ENCODE peak calls at places on chromosomes 1 and 21, in five cellular contexts. One of them, this sample, is unnamed.

GRCh38 chr1:111127923-111128643 is 11.8 kb downstream of the DRAM2 start:
- DNase-seq in H9: no peak
- DNase-seq in H1: no peak
- DNase-seq in mesenchymal stem cell: no peak
- DNase-seq in trophoblast cell: peak
- DNase-seq in this sample: no peak

GRCh38 chr21:9839011-9839661 is 682.2 kb upstream of the TPTE start:
- DNase-seq in H9: peak
- DNase-seq in H1: no peak
- DNase-seq in mesenchymal stem cell: no peak
- DNase-seq in trophoblast cell: no peak
- DNase-seq in this sample: no peak

GRCh38 chr1:17861685-17862084 is 106.6 kb downstream of the ACTL8 start:
- DNase-seq in H9: no peak
- DNase-seq in H1: no peak
- DNase-seq in mesenchymal stem cell: no peak
- DNase-seq in trophoblast cell: no peak
- DNase-seq in this sample: no peak

GRCh38 chr1:56095924-56096655 is 483.3 kb downstream of the PLPP3 start:
- DNase-seq in H9: no peak
- DNase-seq in H1: no peak
- DNase-seq in mesenchymal stem cell: peak
- DNase-seq in trophoblast cell: no peak
- DNase-seq in this sample: no peak

GRCh38 chr1:19645544-19646252 is 1.6 kb downstream of the NBL1 start:
- DNase-seq in H9: no peak
- DNase-seq in H1: no peak
- DNase-seq in mesenchymal stem cell: peak
- DNase-seq in trophoblast cell: no peak
- DNase-seq in this sample: no peak

GRCh38 chr1:234533034-234533571 is 54.1 kb upstream of the TARBP1 start:
- DNase-seq in H9: no peak
- DNase-seq in H1: no peak
- DNase-seq in mesenchymal stem cell: peak
- DNase-seq in trophoblast cell: peak
- DNase-seq in this sample: no peak

GRCh38 chr1:48007044-48007443 is 9.9 kb upstream of the TRABD2B start:
- DNase-seq in H9: no peak
- DNase-seq in H1: no peak
- DNase-seq in mesenchymal stem cell: peak
- DNase-seq in trophoblast cell: no peak
- DNase-seq in this sample: no peak

GRCh38 chr21:30329203-30329868 is 8.2 kb downstream of the KRTAP27-1 start:
- DNase-seq in H9: no peak
- DNase-seq in H1: no peak
- DNase-seq in mesenchymal stem cell: no peak
- DNase-seq in trophoblast cell: no peak
- DNase-seq in this sample: no peak

GRCh38 chr1:15523104-15523921 is 702 bp downstream of the CASP9 start:
- DNase-seq in H9: no peak
- DNase-seq in H1: no peak
- DNase-seq in mesenchymal stem cell: no peak
- DNase-seq in trophoblast cell: no peak
- DNase-seq in this sample: no peak

GRCh38 chr21:42209801-42210479 is 9.0 kb upstream of the ABCG1 start:
- DNase-seq in H9: no peak
- DNase-seq in H1: no peak
- DNase-seq in mesenchymal stem cell: peak
- DNase-seq in trophoblast cell: no peak
- DNase-seq in this sample: no peak

GRCh38 chr1:186531561-186532165 is 70.7 kb upstream of the PDC start:
- DNase-seq in H9: no peak
- DNase-seq in H1: no peak
- DNase-seq in mesenchymal stem cell: peak
- DNase-seq in trophoblast cell: no peak
- DNase-seq in this sample: no peak

GRCh38 chr1:8238141-8239038 is 79.5 kb upstream of the SLC45A1 start:
- DNase-seq in H9: no peak
- DNase-seq in H1: no peak
- DNase-seq in mesenchymal stem cell: peak
- DNase-seq in trophoblast cell: peak
- DNase-seq in this sample: no peak

GRCh38 chr1:208132287-208132882 is 111.8 kb downstream of the PLXNA2 start:
- DNase-seq in H9: peak
- DNase-seq in H1: peak
- DNase-seq in mesenchymal stem cell: peak
- DNase-seq in trophoblast cell: peak
- DNase-seq in this sample: peak

GRCh38 chr1:227489572-227489971 is 73.8 kb upstream of the ZNF678 start:
- DNase-seq in H9: no peak
- DNase-seq in H1: no peak
- DNase-seq in mesenchymal stem cell: no peak
- DNase-seq in trophoblast cell: no peak
- DNase-seq in this sample: no peak

GRCh38 chr1:222010306-222010705 is 268.4 kb upstream of the DUSP10 start:
- DNase-seq in H9: no peak
- DNase-seq in H1: no peak
- DNase-seq in mesenchymal stem cell: no peak
- DNase-seq in trophoblast cell: no peak
- DNase-seq in this sample: no peak
- H2BK12ac ChIP-seq in H9: no peak
- H2BK12ac ChIP-seq in H1: no peak
- H2BK12ac ChIP-seq in mesenchymal stem cell: no peak
- H2BK12ac ChIP-seq in trophoblast cell: no peak
- H2BK12ac ChIP-seq in this sample: no peak

GRCh38 chr1:182631954-182632353 is 27.8 kb upstream of the RGS16 start:
- DNase-seq in H9: no peak
- DNase-seq in H1: no peak
- DNase-seq in mesenchymal stem cell: no peak
- DNase-seq in trophoblast cell: no peak
- DNase-seq in this sample: no peak

GRCh38 chr1:182635871-182636270 is 31.7 kb upstream of the RGS16 start:
- DNase-seq in H9: no peak
- DNase-seq in H1: no peak
- DNase-seq in mesenchymal stem cell: no peak
- DNase-seq in trophoblast cell: no peak
- DNase-seq in this sample: no peak

GRCh38 chr1:182633657-182634281 is 29.6 kb upstream of the RGS16 start:
- DNase-seq in H9: no peak
- DNase-seq in H1: no peak
- DNase-seq in mesenchymal stem cell: no peak
- DNase-seq in trophoblast cell: peak
- DNase-seq in this sample: no peak

GRCh38 chr1:182633031-182633430 is 28.8 kb upstream of the RGS16 start:
- DNase-seq in H9: no peak
- DNase-seq in H1: no peak
- DNase-seq in mesenchymal stem cell: no peak
- DNase-seq in trophoblast cell: no peak
- DNase-seq in this sample: no peak

GRCh38 chr1:182634306-182635072 is 30.3 kb upstream of the RGS16 start:
- DNase-seq in H9: no peak
- DNase-seq in H1: no peak
- DNase-seq in mesenchymal stem cell: no peak
- DNase-seq in trophoblast cell: no peak
- DNase-seq in this sample: no peak
- H2BK12ac ChIP-seq in H9: no peak
- H2BK12ac ChIP-seq in H1: no peak
- H2BK12ac ChIP-seq in mesenchymal stem cell: peak
- H2BK12ac ChIP-seq in trophoblast cell: peak
- H2BK12ac ChIP-seq in this sample: no peak

GRCh38 chr1:109808703-109809102 is 45.0 kb upstream of the EPS8L3 start:
- DNase-seq in H9: no peak
- DNase-seq in H1: no peak
- DNase-seq in mesenchymal stem cell: no peak
- DNase-seq in trophoblast cell: no peak
- DNase-seq in this sample: no peak
- H2BK12ac ChIP-seq in H9: no peak
- H2BK12ac ChIP-seq in H1: no peak
- H2BK12ac ChIP-seq in mesenchymal stem cell: peak
- H2BK12ac ChIP-seq in trophoblast cell: no peak
- H2BK12ac ChIP-seq in this sample: no peak

GRCh38 chr1:175072131-175072941 is 4.7 kb downstream of the TNN start:
- DNase-seq in H9: peak
- DNase-seq in H1: no peak
- DNase-seq in mesenchymal stem cell: peak
- DNase-seq in trophoblast cell: no peak
- DNase-seq in this sample: no peak

GRCh38 chr1:175070818-175071217 is 3.2 kb downstream of the TNN start:
- DNase-seq in H9: no peak
- DNase-seq in H1: no peak
- DNase-seq in mesenchymal stem cell: no peak
- DNase-seq in trophoblast cell: no peak
- DNase-seq in this sample: no peak

GRCh38 chr1:175073633-175074032 is 6.0 kb downstream of the TNN start:
- DNase-seq in H9: peak
- DNase-seq in H1: peak
- DNase-seq in mesenchymal stem cell: no peak
- DNase-seq in trophoblast cell: no peak
- DNase-seq in this sample: no peak

GRCh38 chr1:175071544-175071943 is 3.9 kb downstream of the TNN start:
- DNase-seq in H9: no peak
- DNase-seq in H1: no peak
- DNase-seq in mesenchymal stem cell: no peak
- DNase-seq in trophoblast cell: no peak
- DNase-seq in this sample: no peak

GRCh38 chr1:175073054-175073453 is 5.4 kb downstream of the TNN start:
- DNase-seq in H9: no peak
- DNase-seq in H1: no peak
- DNase-seq in mesenchymal stem cell: peak
- DNase-seq in trophoblast cell: peak
- DNase-seq in this sample: no peak
- H2BK12ac ChIP-seq in H9: no peak
- H2BK12ac ChIP-seq in H1: peak
- H2BK12ac ChIP-seq in mesenchymal stem cell: no peak
- H2BK12ac ChIP-seq in trophoblast cell: no peak
- H2BK12ac ChIP-seq in this sample: no peak

GRCh38 chr1:164446020-164446419 is 113.0 kb upstream of the PBX1 start:
- DNase-seq in H9: no peak
- DNase-seq in H1: no peak
- DNase-seq in mesenchymal stem cell: no peak
- DNase-seq in trophoblast cell: no peak
- DNase-seq in this sample: no peak

GRCh38 chr1:164440222-164440621 is 118.8 kb upstream of the PBX1 start:
- DNase-seq in H9: peak
- DNase-seq in H1: no peak
- DNase-seq in mesenchymal stem cell: peak
- DNase-seq in trophoblast cell: peak
- DNase-seq in this sample: no peak

GRCh38 chr1:164443836-164444235 is 115.1 kb upstream of the PBX1 start:
- DNase-seq in H9: no peak
- DNase-seq in H1: no peak
- DNase-seq in mesenchymal stem cell: no peak
- DNase-seq in trophoblast cell: no peak
- DNase-seq in this sample: no peak

DNA sequence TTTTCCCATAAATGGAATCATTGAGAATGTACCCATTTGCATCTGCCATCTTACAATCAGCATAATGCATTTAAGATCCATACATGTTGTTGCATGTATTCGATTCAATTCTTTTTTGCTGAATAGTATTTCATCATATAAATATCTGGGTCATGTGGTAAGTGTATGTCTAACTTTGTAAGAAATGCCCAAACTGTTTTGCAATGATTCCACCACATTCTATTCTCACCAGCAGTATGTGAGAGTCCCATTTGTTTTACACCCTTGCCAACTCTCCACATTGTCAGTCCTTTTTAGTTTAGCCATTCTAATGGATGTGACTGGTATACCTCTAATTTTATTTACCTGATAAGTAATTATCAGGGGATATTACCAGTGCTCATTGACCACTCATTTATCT is 115.8 kb upstream of the PBX1 start:
- DNase-seq in H9: no peak
- DNase-seq in H1: no peak
- DNase-seq in mesenchymal stem cell: no peak
- DNase-seq in trophoblast cell: no peak
- DNase-seq in this sample: no peak
- H2BK12ac ChIP-seq in H9: no peak
- H2BK12ac ChIP-seq in H1: no peak
- H2BK12ac ChIP-seq in mesenchymal stem cell: no peak
- H2BK12ac ChIP-seq in trophoblast cell: no peak
- H2BK12ac ChIP-seq in this sample: no peak

DNA sequence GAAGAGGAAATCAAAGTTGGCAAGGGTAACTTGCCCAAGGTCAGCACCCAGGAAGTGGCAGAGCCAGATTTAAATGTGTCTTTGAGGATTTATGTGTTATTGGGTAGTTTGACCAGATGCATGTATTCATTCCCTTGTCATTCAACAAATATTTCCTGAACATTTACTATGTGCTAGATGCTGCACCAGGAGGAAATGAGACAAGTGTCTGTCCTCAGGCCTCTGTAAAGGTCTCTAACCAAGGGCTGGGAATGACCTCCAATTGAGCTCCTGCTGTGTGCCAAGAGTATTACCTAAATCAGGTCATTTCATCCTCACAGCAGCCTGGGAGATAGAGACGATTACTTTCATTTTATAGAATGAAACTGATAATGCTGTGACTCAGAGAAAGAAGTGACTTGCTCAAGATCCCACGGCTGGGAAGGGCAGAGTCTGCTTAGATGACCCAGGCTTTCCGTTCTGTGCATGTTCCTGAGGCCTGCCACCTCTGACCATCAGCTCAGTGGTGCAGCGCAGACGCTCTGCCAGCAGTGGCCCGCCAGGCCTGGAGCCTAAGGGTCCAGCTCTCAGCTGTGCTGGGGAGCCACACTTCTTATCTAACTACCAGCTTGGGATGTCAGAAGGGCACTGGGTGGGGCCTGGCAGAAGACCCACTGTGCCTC is 3.5 kb upstream of the TTC22 start:
- DNase-seq in H9: peak
- DNase-seq in H1: no peak
- DNase-seq in mesenchymal stem cell: peak
- DNase-seq in trophoblast cell: no peak
- DNase-seq in this sample: no peak
- H2BK12ac ChIP-seq in H9: no peak
- H2BK12ac ChIP-seq in H1: no peak
- H2BK12ac ChIP-seq in mesenchymal stem cell: no peak
- H2BK12ac ChIP-seq in trophoblast cell: no peak
- H2BK12ac ChIP-seq in this sample: no peak

This sample was measured in neuronal stem cell.